ENCODE peak calls at places on chromosomes 7 and 10, in four cellular contexts. N, F, Y and G are unnamed samples.

GRCh38 chr10:49679480-49679893 is at the start of gene C10orf53:
- DNase-seq in Y (peak; percentile 42), F (no peak), N (peak; percentile 14), G (no peak)

GRCh38 chr7:116258734-116259133 is 48.4 kb downstream of the TES start:
- DNase-seq in Y (peak; percentile 4), N (peak; percentile 40), F (no peak), G (peak; percentile 32)

GRCh38 chr7:107150375-107151073 is 18.3 kb upstream of the HBP1 start:
- DNase-seq in N (peak; percentile 87), F (peak; percentile 71), Y (peak; percentile 8), G (peak; percentile 60)

GRCh38 chr7:73340514-73340913 is 12.6 kb downstream of the FKBP6 start:
- DNase-seq in F (no peak), N (no peak), Y (no peak), G (no peak)

GRCh38 chr10:96133135-96133534 is 3.0 kb downstream of the ZNF518A start:
- DNase-seq in F (no peak), Y (no peak), N (peak; percentile 12), G (no peak)

GRCh38 chr7:20331231-20331880 is 656 bp downstream of the ITGB8 start:
- DNase-seq in N (peak; percentile 18), F (no peak), Y (peak; percentile 83), G (no peak)

GRCh38 chr10:118911361-118911760 is 118.2 kb upstream of the NANOS1 start:
- DNase-seq in Y (no peak), N (peak; percentile 82), F (no peak), G (no peak)

GRCh38 chr10:58152698-58153263 is 114.9 kb downstream of the IPMK start:
- DNase-seq in F (no peak), N (peak; percentile 71), Y (peak; percentile 36), G (no peak)

GRCh38 chr7:69365588-69366241 is 232.6 kb upstream of the AUTS2 start:
- DNase-seq in N (no peak), F (no peak), Y (no peak), G (no peak)

GRCh38 chr10:70558871-70559810 is 43.4 kb downstream of the PRF1 start:
- DNase-seq in F (peak; percentile 69), Y (no peak), N (peak; percentile 53), G (peak; percentile 42)

GRCh38 chr7:5634107-5634950 is 147.1 kb downstream of the RNF216 start:
- DNase-seq in Y (peak; percentile 46), N (peak; percentile 43), F (no peak), G (no peak)

GRCh38 chr10:119539359-119539651 is 3.2 kb downstream of the RGS10 start:
- DNase-seq in Y (no peak), N (no peak), F (no peak), G (no peak)

GRCh38 chr10:34667177-34667576 is 147.9 kb downstream of the PARD3 start:
- DNase-seq in F (no peak), Y (no peak), N (no peak), G (no peak)

GRCh38 chr7:44498230-44498954 is 7.9 kb upstream of the NUDCD3 start:
- DNase-seq in N (no peak), F (no peak), Y (no peak), G (no peak)

GRCh38 chr10:27893320-27894014 is 105.4 kb downstream of the ODAD2 start:
- DNase-seq in Y (no peak), N (no peak), F (no peak), G (no peak)

GRCh38 chr7:155122831-155123230 is 52.7 kb downstream of the HTR5A start:
- DNase-seq in Y (no peak), N (no peak), F (no peak), G (no peak)

GRCh38 chr7:1557771-1558170 is 1.8 kb upstream of the TMEM184A start:
- DNase-seq in F (no peak), Y (no peak), N (no peak), G (no peak)